ENCODE peak calls at places on chromosomes 11 and 22, in eight cellular contexts. One of them, this sample, is unnamed.

GRCh38 chr11:11998091-11998781 is 10.2 kb downstream of the DKK3 start:
- DNase-seq in transverse colon: no peak
- DNase-seq in coronary artery: no peak
- DNase-seq in WTC11: no peak
- DNase-seq in fibroblast of pulmonary artery: peak; percentile 90
- DNase-seq in mucosa of descending colon: no peak
- DNase-seq in endothelial cell: no peak
- DNase-seq in RWPE1: peak; percentile 93
- DNase-seq in this sample: peak; percentile 20

GRCh38 chr22:37163618-37164534 is 14.2 kb upstream of the IL2RB start:
- DNase-seq in WTC11: no peak
- DNase-seq in fibroblast of pulmonary artery: no peak
- DNase-seq in transverse colon: no peak
- DNase-seq in coronary artery: no peak
- DNase-seq in endothelial cell: no peak
- DNase-seq in mucosa of descending colon: peak; percentile 48
- DNase-seq in RWPE1: no peak
- DNase-seq in this sample: no peak

GRCh38 chr11:2574043-2574552 is 125.7 kb downstream of the KCNQ1OT1 start:
- DNase-seq in endothelial cell: no peak
- DNase-seq in coronary artery: peak; percentile 45
- DNase-seq in fibroblast of pulmonary artery: no peak
- DNase-seq in transverse colon: peak; percentile 4
- DNase-seq in mucosa of descending colon: peak; percentile 22
- DNase-seq in RWPE1: no peak
- DNase-seq in WTC11: peak; percentile 9
- DNase-seq in this sample: no peak

GRCh38 chr22:19568337-19569311 is 44.4 kb upstream of the CLDN5 start:
- DNase-seq in RWPE1: peak; percentile 60
- DNase-seq in coronary artery: no peak
- DNase-seq in endothelial cell: no peak
- DNase-seq in transverse colon: no peak
- DNase-seq in fibroblast of pulmonary artery: peak; percentile 91
- DNase-seq in mucosa of descending colon: no peak
- DNase-seq in WTC11: no peak
- DNase-seq in this sample: no peak

GRCh38 chr22:48896766-48897637 is 930.7 kb downstream of the BRD1 start:
- DNase-seq in transverse colon: no peak
- DNase-seq in RWPE1: no peak
- DNase-seq in fibroblast of pulmonary artery: no peak
- DNase-seq in WTC11: no peak
- DNase-seq in coronary artery: no peak
- DNase-seq in mucosa of descending colon: no peak
- DNase-seq in endothelial cell: no peak
- DNase-seq in this sample: peak; percentile 66

GRCh38 chr11:128884703-128885338 is 6.3 kb upstream of the KCNJ5 start:
- DNase-seq in transverse colon: peak; percentile 76
- DNase-seq in WTC11: peak; percentile 67
- DNase-seq in mucosa of descending colon: peak; percentile 47
- DNase-seq in coronary artery: no peak
- DNase-seq in fibroblast of pulmonary artery: peak; percentile 79
- DNase-seq in RWPE1: peak; percentile 80
- DNase-seq in endothelial cell: peak; percentile 76
- DNase-seq in this sample: no peak

GRCh38 chr11:72038491-72038890 is 39.8 kb downstream of the IL18BP start:
- DNase-seq in transverse colon: peak; percentile 61
- DNase-seq in RWPE1: peak; percentile 67
- DNase-seq in endothelial cell: no peak
- DNase-seq in coronary artery: peak; percentile 86
- DNase-seq in fibroblast of pulmonary artery: peak; percentile 75
- DNase-seq in mucosa of descending colon: peak; percentile 57
- DNase-seq in WTC11: no peak
- DNase-seq in this sample: no peak

GRCh38 chr11:47127213-47127612 is 49.5 kb downstream of the ARFGAP2 start:
- DNase-seq in transverse colon: no peak
- DNase-seq in endothelial cell: no peak
- DNase-seq in RWPE1: no peak
- DNase-seq in WTC11: no peak
- DNase-seq in mucosa of descending colon: no peak
- DNase-seq in coronary artery: no peak
- DNase-seq in fibroblast of pulmonary artery: no peak
- DNase-seq in this sample: no peak

GRCh38 chr11:75879737-75880136 is 64.7 kb downstream of the UVRAG start:
- DNase-seq in RWPE1: no peak
- DNase-seq in coronary artery: no peak
- DNase-seq in mucosa of descending colon: no peak
- DNase-seq in transverse colon: no peak
- DNase-seq in WTC11: no peak
- DNase-seq in fibroblast of pulmonary artery: no peak
- DNase-seq in endothelial cell: no peak
- DNase-seq in this sample: no peak

GRCh38 chr11:62804310-62805043 is 763 bp downstream of the NXF1 start:
- DNase-seq in endothelial cell: no peak
- DNase-seq in mucosa of descending colon: no peak
- DNase-seq in coronary artery: no peak
- DNase-seq in fibroblast of pulmonary artery: peak; percentile 61
- DNase-seq in transverse colon: no peak
- DNase-seq in RWPE1: no peak
- DNase-seq in WTC11: no peak
- DNase-seq in this sample: no peak

GRCh38 chr11:68806931-68807844 is 34.5 kb downstream of the CPT1A start:
- DNase-seq in coronary artery: no peak
- DNase-seq in fibroblast of pulmonary artery: peak; percentile 76
- DNase-seq in endothelial cell: no peak
- DNase-seq in RWPE1: peak; percentile 64
- DNase-seq in transverse colon: no peak
- DNase-seq in WTC11: no peak
- DNase-seq in mucosa of descending colon: no peak
- DNase-seq in this sample: no peak

GRCh38 chr11:60469723-60470122 is 14.1 kb downstream of the MS4A1 start:
- DNase-seq in WTC11: no peak
- DNase-seq in transverse colon: no peak
- DNase-seq in coronary artery: no peak
- DNase-seq in endothelial cell: no peak
- DNase-seq in fibroblast of pulmonary artery: no peak
- DNase-seq in mucosa of descending colon: no peak
- DNase-seq in RWPE1: no peak
- DNase-seq in this sample: no peak

GRCh38 chr11:35148163-35148562 is 9.2 kb downstream of the CD44 start:
- DNase-seq in WTC11: no peak
- DNase-seq in transverse colon: no peak
- DNase-seq in RWPE1: no peak
- DNase-seq in coronary artery: no peak
- DNase-seq in mucosa of descending colon: no peak
- DNase-seq in endothelial cell: no peak
- DNase-seq in fibroblast of pulmonary artery: no peak
- DNase-seq in this sample: no peak

GRCh38 chr22:39567135-39567946 is 3.2 kb upstream of the CACNA1I start:
- DNase-seq in coronary artery: no peak
- DNase-seq in endothelial cell: no peak
- DNase-seq in transverse colon: peak; percentile 19
- DNase-seq in RWPE1: no peak
- DNase-seq in mucosa of descending colon: no peak
- DNase-seq in fibroblast of pulmonary artery: no peak
- DNase-seq in WTC11: no peak
- DNase-seq in this sample: no peak

GRCh38 chr11:128686745-128687177 is 7.1 kb upstream of the FLI1 start:
- DNase-seq in endothelial cell: peak; percentile 55
- DNase-seq in mucosa of descending colon: peak; percentile 67
- DNase-seq in RWPE1: peak; percentile 47
- DNase-seq in fibroblast of pulmonary artery: peak; percentile 63
- DNase-seq in transverse colon: peak; percentile 63
- DNase-seq in coronary artery: no peak
- DNase-seq in WTC11: peak; percentile 60
- DNase-seq in this sample: no peak

GRCh38 chr22:17770180-17771077 is 3.8 kb downstream of the BID start:
- DNase-seq in transverse colon: no peak
- DNase-seq in RWPE1: no peak
- DNase-seq in coronary artery: no peak
- DNase-seq in mucosa of descending colon: no peak
- DNase-seq in WTC11: no peak
- DNase-seq in endothelial cell: no peak
- DNase-seq in fibroblast of pulmonary artery: no peak
- DNase-seq in this sample: peak; percentile 65

GRCh38 chr11:105609341-105609781 is 512 bp upstream of the GRIA4 start:
- DNase-seq in RWPE1: peak; percentile 34
- DNase-seq in coronary artery: no peak
- DNase-seq in WTC11: peak; percentile 38
- DNase-seq in fibroblast of pulmonary artery: peak; percentile 18
- DNase-seq in transverse colon: no peak
- DNase-seq in endothelial cell: peak; percentile 43
- DNase-seq in mucosa of descending colon: no peak
- DNase-seq in this sample: no peak

GRCh38 chr11:17386331-17387084 is 2.0 kb downstream of the KCNJ11 start:
- DNase-seq in WTC11: peak; percentile 67
- DNase-seq in transverse colon: peak; percentile 63
- DNase-seq in endothelial cell: peak; percentile 76
- DNase-seq in coronary artery: no peak
- DNase-seq in mucosa of descending colon: peak; percentile 66
- DNase-seq in RWPE1: peak; percentile 26
- DNase-seq in fibroblast of pulmonary artery: peak; percentile 51
- DNase-seq in this sample: no peak

GRCh38 chr11:94655291-94655690 is 88.1 kb downstream of the PIWIL4 start:
- DNase-seq in RWPE1: no peak
- DNase-seq in mucosa of descending colon: no peak
- DNase-seq in WTC11: no peak
- DNase-seq in coronary artery: no peak
- DNase-seq in endothelial cell: no peak
- DNase-seq in transverse colon: no peak
- DNase-seq in fibroblast of pulmonary artery: no peak
- DNase-seq in this sample: no peak

DNA sequence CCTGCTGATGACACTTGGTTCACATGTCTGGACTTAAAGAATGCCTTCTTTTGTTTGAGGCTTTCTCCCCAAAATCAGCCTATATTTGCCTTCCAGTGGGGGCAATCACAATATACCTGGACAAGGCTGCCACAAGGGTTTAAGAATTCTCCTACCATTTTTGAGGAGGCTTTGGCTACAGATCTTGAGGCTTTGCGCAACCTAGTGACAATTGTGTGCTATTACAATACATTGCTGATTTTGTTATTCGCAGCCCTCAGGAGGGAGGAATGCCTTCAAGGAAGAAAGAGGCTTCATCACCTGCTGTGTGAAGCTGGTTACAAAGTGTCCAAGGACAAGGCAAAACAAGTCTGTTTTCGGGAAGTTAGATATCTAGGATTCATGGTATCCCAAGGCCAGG is 50.8 kb upstream of the OR4C15 start:
- DNase-seq in endothelial cell: no peak
- DNase-seq in fibroblast of pulmonary artery: no peak
- DNase-seq in coronary artery: no peak
- DNase-seq in RWPE1: no peak
- DNase-seq in mucosa of descending colon: no peak
- DNase-seq in WTC11: no peak
- DNase-seq in transverse colon: no peak
- DNase-seq in this sample: no peak
- TF ChIP-seq CTCF in endothelial cell: no peak
- TF ChIP-seq CTCF in fibroblast of pulmonary artery: no peak
- TF ChIP-seq CTCF in coronary artery: no peak
- TF ChIP-seq CTCF in RWPE1: no peak
- TF ChIP-seq CTCF in mucosa of descending colon: no peak
- TF ChIP-seq CTCF in WTC11: no peak
- TF ChIP-seq CTCF in transverse colon: no peak
- TF ChIP-seq CTCF in this sample: no peak

GRCh38 chr11:32140121-32140520 is 49.2 kb downstream of the RCN1 start:
- DNase-seq in fibroblast of pulmonary artery: no peak
- DNase-seq in endothelial cell: no peak
- DNase-seq in WTC11: no peak
- DNase-seq in mucosa of descending colon: no peak
- DNase-seq in coronary artery: no peak
- DNase-seq in RWPE1: no peak
- DNase-seq in transverse colon: no peak
- DNase-seq in this sample: no peak
- TF ChIP-seq CTCF in fibroblast of pulmonary artery: no peak
- TF ChIP-seq CTCF in endothelial cell: no peak
- TF ChIP-seq CTCF in WTC11: no peak
- TF ChIP-seq CTCF in mucosa of descending colon: no peak
- TF ChIP-seq CTCF in coronary artery: no peak
- TF ChIP-seq CTCF in RWPE1: no peak
- TF ChIP-seq CTCF in transverse colon: no peak
- TF ChIP-seq CTCF in this sample: no peak

GRCh38 chr22:42909363-42910058 is 52.4 kb upstream of the ARFGAP3 start:
- DNase-seq in mucosa of descending colon: no peak
- DNase-seq in coronary artery: no peak
- DNase-seq in endothelial cell: no peak
- DNase-seq in RWPE1: no peak
- DNase-seq in transverse colon: no peak
- DNase-seq in fibroblast of pulmonary artery: no peak
- DNase-seq in WTC11: no peak
- DNase-seq in this sample: no peak
- TF ChIP-seq CTCF in mucosa of descending colon: no peak
- TF ChIP-seq CTCF in coronary artery: no peak
- TF ChIP-seq CTCF in endothelial cell: no peak
- TF ChIP-seq CTCF in RWPE1: no peak
- TF ChIP-seq CTCF in transverse colon: no peak
- TF ChIP-seq CTCF in fibroblast of pulmonary artery: no peak
- TF ChIP-seq CTCF in WTC11: no peak
- TF ChIP-seq CTCF in this sample: no peak

GRCh38 chr22:42630901-42631602 is 9.3 kb downstream of the ATP5MGL start:
- DNase-seq in fibroblast of pulmonary artery: no peak
- DNase-seq in coronary artery: no peak
- DNase-seq in WTC11: no peak
- DNase-seq in mucosa of descending colon: no peak
- DNase-seq in transverse colon: no peak
- DNase-seq in RWPE1: peak; percentile 73
- DNase-seq in endothelial cell: no peak
- DNase-seq in this sample: no peak

GRCh38 chr22:42635531-42635930 is 4.9 kb downstream of the ATP5MGL start:
- DNase-seq in mucosa of descending colon: no peak
- DNase-seq in RWPE1: peak; percentile 84
- DNase-seq in WTC11: no peak
- DNase-seq in fibroblast of pulmonary artery: peak; percentile 77
- DNase-seq in endothelial cell: no peak
- DNase-seq in transverse colon: peak; percentile 55
- DNase-seq in coronary artery: peak; percentile 97
- DNase-seq in this sample: no peak

GRCh38 chr22:42633013-42633412 is 7.4 kb downstream of the ATP5MGL start:
- DNase-seq in RWPE1: no peak
- DNase-seq in transverse colon: no peak
- DNase-seq in WTC11: no peak
- DNase-seq in endothelial cell: no peak
- DNase-seq in coronary artery: no peak
- DNase-seq in mucosa of descending colon: no peak
- DNase-seq in fibroblast of pulmonary artery: no peak
- DNase-seq in this sample: no peak

GRCh38 chr22:42630211-42630610 is 10.2 kb downstream of the ATP5MGL start:
- DNase-seq in fibroblast of pulmonary artery: no peak
- DNase-seq in WTC11: no peak
- DNase-seq in mucosa of descending colon: no peak
- DNase-seq in transverse colon: no peak
- DNase-seq in coronary artery: no peak
- DNase-seq in endothelial cell: no peak
- DNase-seq in RWPE1: no peak
- DNase-seq in this sample: no peak

DNA sequence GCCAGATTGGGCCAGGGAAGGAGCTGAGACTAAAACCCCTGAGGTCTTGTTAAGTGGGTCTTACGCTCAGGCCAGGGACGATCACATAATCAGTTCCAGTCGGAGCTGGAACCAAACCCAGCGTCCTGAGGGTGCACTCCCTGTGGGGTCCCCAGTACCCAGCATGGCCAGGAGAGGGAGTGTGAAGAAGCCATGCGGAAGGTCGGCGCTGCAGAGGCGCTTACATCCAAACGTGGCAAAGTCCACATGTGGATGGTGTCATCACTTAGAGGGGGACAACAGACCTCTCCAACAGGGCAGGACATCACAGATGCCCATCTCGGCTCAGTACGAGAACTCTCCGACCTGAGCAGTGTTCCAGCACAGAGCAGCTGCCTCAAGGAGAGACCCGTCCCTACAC is 8.3 kb downstream of the ATP5MGL start:
- DNase-seq in endothelial cell: no peak
- DNase-seq in mucosa of descending colon: no peak
- DNase-seq in WTC11: no peak
- DNase-seq in RWPE1: no peak
- DNase-seq in coronary artery: no peak
- DNase-seq in transverse colon: no peak
- DNase-seq in fibroblast of pulmonary artery: no peak
- DNase-seq in this sample: no peak
- TF ChIP-seq CTCF in endothelial cell: no peak
- TF ChIP-seq CTCF in mucosa of descending colon: no peak
- TF ChIP-seq CTCF in WTC11: no peak
- TF ChIP-seq CTCF in RWPE1: no peak
- TF ChIP-seq CTCF in coronary artery: no peak
- TF ChIP-seq CTCF in transverse colon: no peak
- TF ChIP-seq CTCF in fibroblast of pulmonary artery: peak; percentile 35
- TF ChIP-seq CTCF in this sample: peak; percentile 61